ENCODE peak calls at places on chromosomes 2 and 18, in six cellular contexts. One of them, this sample, is unnamed.

GRCh38 chr2:222842517-222843174 is 18.2 kb upstream of the ACSL3 start:
- DNase-seq in activated B cell treated with CpG ODN at 0.5 μM for 24 hours: no peak
- DNase-seq in stromal cell of bone marrow: no peak
- DNase-seq in brain microvascular endothelial cell: no peak
- DNase-seq in fibroblast of lung: peak
- DNase-seq in activated CD8-positive, alpha-beta T cell treated with anti-CD3 and anti-CD28 coated beads for 36 hours: no peak
- DNase-seq in this sample: no peak

GRCh38 chr18:58544179-58544578 is 84.7 kb downstream of the ALPK2 start:
- DNase-seq in activated B cell treated with CpG ODN at 0.5 μM for 24 hours: no peak
- DNase-seq in stromal cell of bone marrow: no peak
- DNase-seq in brain microvascular endothelial cell: no peak
- DNase-seq in fibroblast of lung: no peak
- DNase-seq in activated CD8-positive, alpha-beta T cell treated with anti-CD3 and anti-CD28 coated beads for 36 hours: no peak
- DNase-seq in this sample: no peak

GRCh38 chr2:95008311-95008710 is 17.2 kb upstream of the MAL start:
- DNase-seq in activated B cell treated with CpG ODN at 0.5 μM for 24 hours: no peak
- DNase-seq in stromal cell of bone marrow: no peak
- DNase-seq in brain microvascular endothelial cell: no peak
- DNase-seq in fibroblast of lung: no peak
- DNase-seq in activated CD8-positive, alpha-beta T cell treated with anti-CD3 and anti-CD28 coated beads for 36 hours: no peak
- DNase-seq in this sample: no peak

GRCh38 chr2:215527738-215528137 is 91.9 kb upstream of the FN1 start:
- DNase-seq in activated B cell treated with CpG ODN at 0.5 μM for 24 hours: no peak
- DNase-seq in stromal cell of bone marrow: peak
- DNase-seq in brain microvascular endothelial cell: peak
- DNase-seq in fibroblast of lung: peak
- DNase-seq in activated CD8-positive, alpha-beta T cell treated with anti-CD3 and anti-CD28 coated beads for 36 hours: no peak
- DNase-seq in this sample: no peak

GRCh38 chr2:215060851-215061541 is 77.4 kb downstream of the ABCA12 start:
- DNase-seq in activated B cell treated with CpG ODN at 0.5 μM for 24 hours: no peak
- DNase-seq in stromal cell of bone marrow: no peak
- DNase-seq in brain microvascular endothelial cell: peak
- DNase-seq in fibroblast of lung: no peak
- DNase-seq in activated CD8-positive, alpha-beta T cell treated with anti-CD3 and anti-CD28 coated beads for 36 hours: no peak
- DNase-seq in this sample: no peak

GRCh38 chr2:215556979-215557378 is 121.1 kb upstream of the FN1 start:
- DNase-seq in activated B cell treated with CpG ODN at 0.5 μM for 24 hours: no peak
- DNase-seq in stromal cell of bone marrow: no peak
- DNase-seq in brain microvascular endothelial cell: no peak
- DNase-seq in fibroblast of lung: peak
- DNase-seq in activated CD8-positive, alpha-beta T cell treated with anti-CD3 and anti-CD28 coated beads for 36 hours: no peak
- DNase-seq in this sample: no peak

GRCh38 chr18:72973831-72974230 is 106.0 kb upstream of the NETO1 start:
- DNase-seq in activated B cell treated with CpG ODN at 0.5 μM for 24 hours: no peak
- DNase-seq in stromal cell of bone marrow: no peak
- DNase-seq in brain microvascular endothelial cell: no peak
- DNase-seq in fibroblast of lung: no peak
- DNase-seq in activated CD8-positive, alpha-beta T cell treated with anti-CD3 and anti-CD28 coated beads for 36 hours: no peak
- DNase-seq in this sample: no peak

GRCh38 chr2:46922049-46922448 is 6.4 kb upstream of the MCFD2 start:
- DNase-seq in activated B cell treated with CpG ODN at 0.5 μM for 24 hours: no peak
- DNase-seq in stromal cell of bone marrow: no peak
- DNase-seq in brain microvascular endothelial cell: no peak
- DNase-seq in fibroblast of lung: peak
- DNase-seq in activated CD8-positive, alpha-beta T cell treated with anti-CD3 and anti-CD28 coated beads for 36 hours: no peak
- DNase-seq in this sample: no peak

GRCh38 chr2:170013802-170014551 is 164.0 kb upstream of the MYO3B start:
- DNase-seq in activated B cell treated with CpG ODN at 0.5 μM for 24 hours: no peak
- DNase-seq in stromal cell of bone marrow: no peak
- DNase-seq in brain microvascular endothelial cell: peak
- DNase-seq in fibroblast of lung: no peak
- DNase-seq in activated CD8-positive, alpha-beta T cell treated with anti-CD3 and anti-CD28 coated beads for 36 hours: no peak
- DNase-seq in this sample: no peak

GRCh38 chr2:138059967-138060635 is 95.8 kb downstream of the HNMT start:
- DNase-seq in activated B cell treated with CpG ODN at 0.5 μM for 24 hours: no peak
- DNase-seq in stromal cell of bone marrow: peak
- DNase-seq in brain microvascular endothelial cell: peak
- DNase-seq in fibroblast of lung: peak
- DNase-seq in activated CD8-positive, alpha-beta T cell treated with anti-CD3 and anti-CD28 coated beads for 36 hours: no peak
- DNase-seq in this sample: peak

GRCh38 chr18:49723648-49724180 is 89.6 kb downstream of the ACAA2 start:
- DNase-seq in activated B cell treated with CpG ODN at 0.5 μM for 24 hours: no peak
- DNase-seq in stromal cell of bone marrow: no peak
- DNase-seq in brain microvascular endothelial cell: peak
- DNase-seq in fibroblast of lung: peak
- DNase-seq in activated CD8-positive, alpha-beta T cell treated with anti-CD3 and anti-CD28 coated beads for 36 hours: peak
- DNase-seq in this sample: no peak

GRCh38 chr2:38560092-38560491 is 42.6 kb downstream of the HNRNPLL start:
- DNase-seq in activated B cell treated with CpG ODN at 0.5 μM for 24 hours: no peak
- DNase-seq in stromal cell of bone marrow: no peak
- DNase-seq in brain microvascular endothelial cell: no peak
- DNase-seq in fibroblast of lung: no peak
- DNase-seq in activated CD8-positive, alpha-beta T cell treated with anti-CD3 and anti-CD28 coated beads for 36 hours: no peak
- DNase-seq in this sample: no peak

GRCh38 chr18:10353791-10354190 is 100.6 kb upstream of the APCDD1 start:
- DNase-seq in activated B cell treated with CpG ODN at 0.5 μM for 24 hours: no peak
- DNase-seq in stromal cell of bone marrow: no peak
- DNase-seq in brain microvascular endothelial cell: peak
- DNase-seq in fibroblast of lung: peak
- DNase-seq in activated CD8-positive, alpha-beta T cell treated with anti-CD3 and anti-CD28 coated beads for 36 hours: no peak
- DNase-seq in this sample: peak

GRCh38 chr2:222304737-222305509 is 6.1 kb upstream of the PAX3 start:
- DNase-seq in activated B cell treated with CpG ODN at 0.5 μM for 24 hours: no peak
- DNase-seq in stromal cell of bone marrow: no peak
- DNase-seq in brain microvascular endothelial cell: no peak
- DNase-seq in fibroblast of lung: no peak
- DNase-seq in activated CD8-positive, alpha-beta T cell treated with anti-CD3 and anti-CD28 coated beads for 36 hours: no peak
- DNase-seq in this sample: no peak

GRCh38 chr18:63255435-63255834 is 64.1 kb downstream of the BCL2 start:
- DNase-seq in activated B cell treated with CpG ODN at 0.5 μM for 24 hours: no peak
- DNase-seq in stromal cell of bone marrow: no peak
- DNase-seq in brain microvascular endothelial cell: no peak
- DNase-seq in fibroblast of lung: no peak
- DNase-seq in activated CD8-positive, alpha-beta T cell treated with anti-CD3 and anti-CD28 coated beads for 36 hours: no peak
- DNase-seq in this sample: no peak

GRCh38 chr2:73295751-73296400 is 2.5 kb upstream of the EGR4 start:
- DNase-seq in activated B cell treated with CpG ODN at 0.5 μM for 24 hours: no peak
- DNase-seq in stromal cell of bone marrow: no peak
- DNase-seq in brain microvascular endothelial cell: no peak
- DNase-seq in fibroblast of lung: no peak
- DNase-seq in activated CD8-positive, alpha-beta T cell treated with anti-CD3 and anti-CD28 coated beads for 36 hours: no peak
- DNase-seq in this sample: no peak

GRCh38 chr2:96882906-96883305 is 13.0 kb upstream of the SEMA4C start:
- DNase-seq in activated B cell treated with CpG ODN at 0.5 μM for 24 hours: no peak
- DNase-seq in stromal cell of bone marrow: no peak
- DNase-seq in brain microvascular endothelial cell: no peak
- DNase-seq in fibroblast of lung: no peak
- DNase-seq in activated CD8-positive, alpha-beta T cell treated with anti-CD3 and anti-CD28 coated beads for 36 hours: no peak
- DNase-seq in this sample: no peak

GRCh38 chr2:218873359-218874194 is 7.1 kb upstream of the WNT10A start:
- DNase-seq in activated B cell treated with CpG ODN at 0.5 μM for 24 hours: no peak
- DNase-seq in stromal cell of bone marrow: no peak
- DNase-seq in brain microvascular endothelial cell: no peak
- DNase-seq in fibroblast of lung: no peak
- DNase-seq in activated CD8-positive, alpha-beta T cell treated with anti-CD3 and anti-CD28 coated beads for 36 hours: peak
- DNase-seq in this sample: no peak

GRCh38 chr2:48406950-48407349 is 123.0 kb upstream of the STON1 start:
- DNase-seq in activated B cell treated with CpG ODN at 0.5 μM for 24 hours: no peak
- DNase-seq in stromal cell of bone marrow: no peak
- DNase-seq in brain microvascular endothelial cell: no peak
- DNase-seq in fibroblast of lung: no peak
- DNase-seq in activated CD8-positive, alpha-beta T cell treated with anti-CD3 and anti-CD28 coated beads for 36 hours: no peak
- DNase-seq in this sample: no peak

GRCh38 chr2:36441816-36442215 is 86.2 kb downstream of the CRIM1 start:
- DNase-seq in activated B cell treated with CpG ODN at 0.5 μM for 24 hours: no peak
- DNase-seq in stromal cell of bone marrow: peak
- DNase-seq in brain microvascular endothelial cell: no peak
- DNase-seq in fibroblast of lung: peak
- DNase-seq in activated CD8-positive, alpha-beta T cell treated with anti-CD3 and anti-CD28 coated beads for 36 hours: no peak
- DNase-seq in this sample: peak

This sample was measured in skeletal muscle cell.